ENCODE peak calls at places on chromosomes 3 and 15, in five cellular contexts. Z is Jurkat, Clone E6-1; R is CD8-positive, alpha-beta memory T cell; E is Panc1; M is PC-3. N is an unnamed sample.
A peak's percentile ranks its signal among the peaks of the same experiment; 100 is the strongest.

GRCh38 chr3:68666409-68667193 is 265.7 kb downstream of the TAFA4 start:
- DNase-seq in E (no peak), M (no peak), Z (no peak), R (no peak), N (no peak)

GRCh38 chr15:95296626-95297025 is 1033.9 kb upstream of the NR2F2 start:
- DNase-seq in E (no peak), R (no peak), M (no peak), Z (no peak), N (no peak)

GRCh38 chr15:80010131-80010673 is 39.2 kb upstream of the BCL2A1 start:
- DNase-seq in Z (no peak), M (peak; percentile 76), R (no peak), E (no peak), N (no peak)

GRCh38 chr3:3403700-3404099 is 224.2 kb upstream of the CRBN start:
- DNase-seq in M (no peak), R (no peak), E (no peak), Z (no peak), N (no peak)

GRCh38 chr3:126135398-126136076 is 44.8 kb downstream of the ALDH1L1 start:
- DNase-seq in E (no peak), Z (no peak), R (no peak), M (no peak), N (no peak)

GRCh38 chr15:51629612-51630011 is 7.0 kb upstream of the DMXL2 start:
- DNase-seq in M (no peak), E (no peak), Z (no peak), R (no peak), N (no peak)

GRCh38 chr3:20054549-20054987 is 14.3 kb downstream of the KAT2B start:
- DNase-seq in M (peak; percentile 100), Z (peak; percentile 75), R (peak; percentile 72), E (peak; percentile 95), N (no peak)

GRCh38 chr3:196985298-196985697 is 16.7 kb upstream of the PIGZ start:
- DNase-seq in M (no peak), R (no peak), Z (no peak), E (no peak), N (no peak)

GRCh38 chr3:138799822-138800221 is 34.9 kb downstream of the PIK3CB start:
- DNase-seq in R (no peak), Z (no peak), M (no peak), E (no peak), N (no peak)

GRCh38 chr3:127959873-127960272 is 44.8 kb downstream of the KBTBD12 start:
- DNase-seq in M (peak; percentile 62), Z (no peak), R (no peak), E (no peak), N (no peak)

GRCh38 chr3:157865449-157865862 is 240.8 kb downstream of the SHOX2 start:
- DNase-seq in E (no peak), R (no peak), Z (peak; percentile 23), M (peak; percentile 60), N (no peak)

GRCh38 chr3:56408761-56409196 is 59.5 kb downstream of the ERC2 start:
- DNase-seq in R (no peak), E (no peak), M (no peak), Z (no peak), N (no peak)

GRCh38 chr3:132343018-132343612 is 25.9 kb downstream of the ACP3 start:
- DNase-seq in Z (peak; percentile 58), R (peak; percentile 19), E (peak; percentile 43), M (peak; percentile 66), N (no peak)

GRCh38 chr15:62896969-62897486 is 145.5 kb upstream of the TPM1 start:
- DNase-seq in E (peak; percentile 98), R (no peak), Z (no peak), M (peak; percentile 97), N (no peak)

GRCh38 chr3:9076985-9077384 is 113.7 kb upstream of the RAD18 start:
- DNase-seq in E (no peak), M (no peak), Z (no peak), R (no peak), N (no peak)

GRCh38 chr3:49638445-49638844 is 35.7 kb upstream of the APEH start:
- DNase-seq in R (no peak), Z (no peak), M (peak; percentile 78), E (no peak), N (no peak)

GRCh38 chr3:64011685-64012084 is 11.6 kb downstream of the PSMD6 start:
- DNase-seq in R (no peak), E (no peak), Z (no peak), M (peak; percentile 39), N (no peak)

GRCh38 chr3:43418601-43419272 is 132.4 kb downstream of the SNRK start:
- DNase-seq in M (peak; percentile 86), E (no peak), R (no peak), Z (no peak), N (no peak)

GRCh38 chr15:31338879-31339557 is 12.4 kb downstream of the KLF13 start:
- DNase-seq in E (no peak), R (peak; percentile 40), Z (no peak), M (peak; percentile 27), N (no peak)

GRCh38 chr15:100255644-100256043 is 86.1 kb downstream of the ADAMTS17 start:
- DNase-seq in M (no peak), R (no peak), Z (no peak), E (no peak), N (no peak)

GRCh38 chr3:126147932-126148683 is 32.3 kb downstream of the ALDH1L1 start:
- DNase-seq in E (no peak), Z (no peak), R (no peak), M (no peak), N (no peak)

GRCh38 chr3:191066669-191067068 is 132.4 kb upstream of the OSTN start:
- DNase-seq in R (no peak), E (peak; percentile 69), M (peak; percentile 92), Z (no peak), N (no peak)
- H3K4me3 ChIP-seq in R (no peak overlapping the region), E (no peak overlapping the region), M (peak overlapping the region; percentile 25), Z (no peak overlapping the region), N (no peak overlapping the region)

GRCh38 chr3:156762631-156763185 is 63.4 kb upstream of the LEKR1 start:
- DNase-seq in E (no peak), M (no peak), Z (no peak), R (no peak), N (no peak)
- H3K4me3 ChIP-seq in E (no peak overlapping the region), M (no peak overlapping the region), Z (no peak overlapping the region), R (no peak overlapping the region), N (no peak overlapping the region)

DNA sequence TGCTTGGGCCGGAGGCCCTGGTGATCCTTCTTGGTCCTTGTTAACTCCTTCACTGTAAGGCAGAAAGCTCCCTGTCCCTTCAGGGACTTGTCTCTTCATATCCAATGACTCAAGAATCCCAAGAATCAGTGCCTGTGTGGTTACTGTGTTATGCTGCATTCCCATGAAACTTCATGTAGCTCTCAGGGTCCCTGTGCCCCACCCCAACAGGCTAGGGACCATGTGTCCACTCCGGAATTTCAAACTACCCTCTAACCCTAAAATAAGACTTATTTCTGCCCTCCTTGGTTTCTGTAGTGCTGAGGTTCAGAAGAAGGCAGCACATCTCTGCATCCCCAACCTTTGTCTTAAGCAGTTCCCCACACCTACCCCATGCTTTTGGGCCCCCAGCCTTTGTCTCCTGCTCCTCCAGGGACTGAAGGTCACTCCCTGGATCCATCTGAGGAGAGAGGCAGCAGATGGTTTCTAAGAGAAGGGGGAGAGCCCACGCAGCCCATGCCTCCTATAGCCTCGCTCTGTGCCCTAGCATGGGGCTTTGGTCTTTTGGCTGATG is 531 bp upstream of the MAP1A start:
- DNase-seq in M (no peak), E (no peak), R (no peak), Z (no peak), N (no peak)
- H3K4me3 ChIP-seq in M (no peak overlapping the region), E (peak overlapping the region; percentile 7), R (no peak overlapping the region), Z (peak overlapping the region; percentile 96), N (no peak overlapping the region)

DNA sequence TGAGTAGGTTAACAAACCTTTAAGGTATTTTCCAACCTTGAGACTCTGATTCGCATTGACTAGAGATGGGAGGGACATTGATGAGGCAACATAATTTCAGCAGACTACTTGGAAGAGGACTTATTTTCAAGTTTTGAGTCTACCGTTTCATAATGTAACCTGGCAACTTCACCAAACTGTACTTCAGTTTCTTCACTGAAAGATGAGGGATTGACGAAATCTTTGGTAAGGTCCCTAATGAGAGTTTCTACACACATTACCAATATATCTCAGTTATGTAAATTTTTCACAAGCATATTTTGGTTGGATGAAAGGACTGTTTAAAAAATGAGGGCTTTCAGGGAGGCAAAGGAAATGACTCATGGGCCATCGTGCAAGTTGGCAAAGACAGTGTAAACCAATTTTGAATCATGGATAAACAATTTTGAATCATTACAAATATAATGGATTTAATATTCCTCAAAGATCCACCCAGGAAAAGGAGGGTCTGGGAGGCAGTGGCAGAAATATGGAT is 28.7 kb upstream of the SEMA6D start:
- DNase-seq in E (no peak), M (peak; percentile 73), Z (no peak), R (no peak), N (no peak)
- H3K4me3 ChIP-seq in E (no peak overlapping the region), M (peak overlapping the region; percentile 21), Z (no peak overlapping the region), R (no peak overlapping the region), N (no peak overlapping the region)

GRCh38 chr3:179037361-179037760 is 34.2 kb downstream of the ZMAT3 start:
- DNase-seq in M (no peak), Z (peak; percentile 94), E (no peak), R (peak; percentile 28), N (no peak)
- H3K4me3 ChIP-seq in M (no peak overlapping the region), Z (peak overlapping the region; percentile 41), E (no peak overlapping the region), R (peak overlapping the region; percentile 9), N (no peak overlapping the region)

GRCh38 chr3:143418391-143418790 is 298.8 kb downstream of the CHST2 start:
- DNase-seq in Z (no peak), E (no peak), R (no peak), M (no peak), N (no peak)

GRCh38 chr3:143424874-143425273 is 305.3 kb downstream of the CHST2 start:
- DNase-seq in R (no peak), M (no peak), E (no peak), Z (no peak), N (no peak)

GRCh38 chr3:143416229-143416628 is 296.7 kb downstream of the CHST2 start:
- DNase-seq in M (no peak), R (no peak), E (no peak), Z (no peak), N (no peak)

GRCh38 chr3:143421556-143421955 is 302.0 kb downstream of the CHST2 start:
- DNase-seq in M (no peak), E (no peak), R (no peak), Z (no peak), N (no peak)
- H3K4me3 ChIP-seq in M (no peak overlapping the region), E (no peak overlapping the region), R (no peak overlapping the region), Z (no peak overlapping the region), N (no peak overlapping the region)

GRCh38 chr3:62373215-62373614 is at the start of gene FEZF2:
- DNase-seq in E (no peak), M (no peak), R (no peak), Z (no peak), N (no peak)
- H3K4me3 ChIP-seq in E (no peak within 1 kb of the TSS), M (peak within 1 kb of the TSS; percentile 34), R (no peak within 1 kb of the TSS), Z (no peak within 1 kb of the TSS), N (no peak within 1 kb of the TSS)

GRCh38 chr3:100047455-100048141 is 66.7 kb downstream of the FILIP1L start:
- DNase-seq in R (no peak), E (peak; percentile 89), Z (no peak), M (peak; percentile 98), N (no peak)
- H3K4me3 ChIP-seq in R (no peak overlapping the region), E (no peak overlapping the region), Z (no peak overlapping the region), M (peak overlapping the region; percentile 39), N (peak overlapping the region; percentile 12)

GRCh38 chr3:152197451-152197850 is 71.3 kb upstream of the MBNL1 start:
- DNase-seq in R (no peak), M (no peak), Z (no peak), E (no peak), N (no peak)
- H3K4me3 ChIP-seq in R (peak overlapping the region; percentile 42), M (no peak overlapping the region), Z (no peak overlapping the region), E (no peak overlapping the region), N (peak overlapping the region; percentile 12)